ENCODE peak calls at places on chromosomes 12 and 14, in eight cellular contexts. X, U, W, T, Y, K, Z and P are unnamed samples.
A peak's percentile ranks its signal among the peaks of the same experiment; 100 is the strongest.

GRCh38 chr14:104082807-104083206 is 2.7 kb upstream of the ASPG start:
- DNase-seq in X (no peak), U (no peak), W (no peak), T (peak; percentile 57), Y (no peak), K (no peak), Z (no peak), P (no peak)

GRCh38 chr12:497501-498160 is 37.9 kb downstream of the B4GALNT3 start:
- DNase-seq in X (no peak), U (peak; percentile 5), W (no peak), T (no peak), Y (no peak), K (no peak), Z (peak; percentile 12), P (peak; percentile 99)

GRCh38 chr12:113138826-113139225 is 3.3 kb upstream of the RASAL1 start:
- DNase-seq in X (no peak), U (no peak), W (no peak), T (no peak), Y (peak; percentile 72), K (no peak), Z (peak; percentile 90), P (no peak)

GRCh38 chr12:110850762-110851161 is 4.0 kb downstream of the CCDC63 start:
- DNase-seq in X (no peak), U (no peak), W (no peak), T (no peak), Y (no peak), K (no peak), Z (no peak), P (no peak)

GRCh38 chr12:129064201-129064881 is 211.1 kb downstream of the GLT1D1 start:
- DNase-seq in X (no peak), U (peak; percentile 31), W (no peak), T (no peak), Y (no peak), K (peak; percentile 49), Z (no peak), P (no peak)

GRCh38 chr14:89027097-89027740 is 202.8 kb downstream of the TTC8 start:
- DNase-seq in X (peak; percentile 77), U (peak; percentile 97), W (peak; percentile 28), T (no peak), Y (peak; percentile 41), K (peak; percentile 75), Z (peak; percentile 50), P (peak; percentile 77)

GRCh38 chr12:68454855-68455254 is 122.7 kb upstream of the MDM1 start:
- DNase-seq in X (no peak), U (no peak), W (no peak), T (no peak), Y (no peak), K (no peak), Z (no peak), P (peak; percentile 67)

GRCh38 chr12:49984476-49984890 is 11.7 kb downstream of the AQP6 start:
- DNase-seq in X (no peak), U (no peak), W (no peak), T (no peak), Y (no peak), K (peak; percentile 51), Z (peak; percentile 7), P (no peak)

GRCh38 chr12:54125950-54126695 is 62.7 kb downstream of the SMUG1 start:
- DNase-seq in X (no peak), U (no peak), W (no peak), T (no peak), Y (no peak), K (peak; percentile 58), Z (peak; percentile 50), P (peak; percentile 27)